ENCODE peak calls at places on chromosomes 2 and 18, in seven cellular contexts. N is GDM1, G is AML-193, H is KG1, R is GM04504, Z is left lobe of liver, I is GM12878. B is an unnamed sample.

GRCh38 chr18:28065031-28065792 is 111.7 kb downstream of the CDH2 start:
- DNase-seq in Z (no peak), N (no peak), G (no peak), I (no peak), R (peak; percentile 74), H (no peak), B (no peak)

GRCh38 chr2:149562304-149562703 is 25.3 kb downstream of the MMADHC start:
- DNase-seq in H (no peak), Z (no peak), G (no peak), N (no peak), I (no peak), R (peak; percentile 49), B (no peak)

GRCh38 chr2:159459279-159459678 is 157.1 kb downstream of the BAZ2B start:
- DNase-seq in H (no peak), Z (no peak), R (no peak), I (no peak), N (no peak), G (no peak), B (no peak)

GRCh38 chr2:189076572-189076971 is 102.4 kb downstream of the COL3A1 start:
- DNase-seq in N (no peak), R (no peak), G (no peak), I (no peak), Z (no peak), H (no peak), B (no peak)

GRCh38 chr18:77254711-77255110 is 5.1 kb downstream of the GALR1 start:
- DNase-seq in R (no peak), H (no peak), I (no peak), Z (no peak), N (no peak), G (no peak), B (no peak)

GRCh38 chr18:74976331-74976909 is 232.5 kb downstream of the PTGR3 start:
- DNase-seq in N (no peak), G (no peak), Z (peak; percentile 64), I (no peak), H (no peak), R (no peak), B (no peak)

GRCh38 chr2:119683717-119684443 is 4.9 kb downstream of the TMEM177 start:
- DNase-seq in Z (no peak), G (no peak), I (no peak), R (no peak), H (no peak), N (no peak), B (no peak)

GRCh38 chr2:188813846-188814245 is 160.3 kb upstream of the COL3A1 start:
- DNase-seq in R (no peak), G (no peak), N (no peak), H (no peak), Z (no peak), I (no peak), B (no peak)

GRCh38 chr2:64908406-64908805 is 80.8 kb upstream of the SLC1A4 start:
- DNase-seq in N (no peak), G (no peak), R (no peak), H (no peak), Z (no peak), I (no peak), B (no peak)

GRCh38 chr18:37403100-37403781 is 162.4 kb downstream of the CELF4 start:
- DNase-seq in H (no peak), Z (no peak), G (no peak), R (peak; percentile 89), I (no peak), N (no peak), B (no peak)

GRCh38 chr2:144358979-144359541 is 160.9 kb downstream of the ZEB2 start:
- DNase-seq in Z (no peak), G (no peak), H (no peak), I (peak; percentile 75), R (no peak), N (no peak), B (no peak)

GRCh38 chr2:179268277-179268935 is 3.8 kb upstream of the SESTD1 start:
- DNase-seq in I (no peak), H (peak; percentile 15), R (peak; percentile 30), G (peak; percentile 11), Z (no peak), N (no peak), B (no peak)

GRCh38 chr2:120330946-120331822 is 14.8 kb upstream of the INHBB start:
- DNase-seq in R (no peak), N (no peak), G (no peak), I (no peak), Z (no peak), H (no peak), B (no peak)

GRCh38 chr2:214808961-214809750 is at the start of gene BARD1:
- DNase-seq in H (peak; percentile 47), R (peak; percentile 31), Z (peak; percentile 64), I (no peak), G (peak; percentile 43), N (peak; percentile 63), B (peak; percentile 53)

GRCh38 chr2:110755494-110756078 is 23.2 kb downstream of the ACOXL start:
- DNase-seq in Z (no peak), G (peak; percentile 35), H (peak; percentile 8), I (no peak), R (no peak), N (no peak), B (no peak)

GRCh38 chr2:30969006-30969405 is 161.8 kb upstream of the CAPN13 start:
- DNase-seq in Z (no peak), G (no peak), R (no peak), H (no peak), N (no peak), I (no peak), B (no peak)

GRCh38 chr2:234482807-234483206 is 14.1 kb downstream of the ARL4C start:
- DNase-seq in I (no peak), R (no peak), N (no peak), G (no peak), Z (no peak), H (no peak), B (no peak)

GRCh38 chr2:187525164-187525900 is 28.9 kb downstream of the TFPI start:
- DNase-seq in N (no peak), I (no peak), G (no peak), H (no peak), Z (no peak), R (no peak), B (no peak)

GRCh38 chr2:95158891-95159619 is 593 bp downstream of the ZNF514 start:
- DNase-seq in N (peak; percentile 1), R (peak; percentile 16), G (no peak), Z (peak; percentile 64), H (no peak), I (no peak), B (peak; percentile 55)

GRCh38 chr2:26483501-26483900 is 5.6 kb upstream of the OTOF start:
- DNase-seq in N (no peak), G (no peak), Z (no peak), I (no peak), H (no peak), R (no peak), B (no peak)

GRCh38 chr2:151927501-151928221 is 99.4 kb upstream of the ARL5A start:
- DNase-seq in G (no peak), N (no peak), Z (no peak), I (no peak), R (no peak), H (no peak), B (no peak)

GRCh38 chr18:67805261-67805660 is 288.7 kb upstream of the DSEL start:
- DNase-seq in R (no peak), N (no peak), Z (no peak), H (no peak), G (no peak), I (no peak), B (no peak)

GRCh38 chr2:56464613-56465012 is 280.8 kb downstream of the CCDC85A start:
- DNase-seq in Z (no peak), G (no peak), I (no peak), N (no peak), R (peak; percentile 31), H (no peak), B (no peak)

B was measured in ureter.